ENCODE peak calls at places on chromosomes 7 and 10, in ten cellular contexts. Y is thyroid gland, U is IMR-90, P is testis, H is A549, L is body of pancreas, D is Peyer's patch, Z is endothelial cell of umbilical vein, J is NB4, O is lower leg skin. A is an unnamed sample.

GRCh38 chr10:61902448-61903183 is 1.1 kb downstream of the ARID5B start:
- DNase-seq in Y (peak; percentile 44), U (peak; percentile 61), P (peak; percentile 71), H (peak; percentile 26), L (peak; percentile 72), D (no peak), Z (peak; percentile 84), J (peak; percentile 80), O (peak; percentile 93), A (no peak)

GRCh38 chr7:4177001-4177400 is 505.1 kb upstream of the FOXK1 start:
- DNase-seq in Y (no peak), U (no peak), P (no peak), H (no peak), L (no peak), D (no peak), Z (no peak), J (no peak), O (no peak), A (no peak)

GRCh38 chr10:84924131-84924530 is 595.7 kb downstream of the CCSER2 start:
- DNase-seq in Y (no peak), U (no peak), P (no peak), H (no peak), L (no peak), D (no peak), Z (no peak), J (no peak), O (no peak), A (no peak)

GRCh38 chr10:88232029-88232895 is 350.9 kb downstream of the RNLS start:
- DNase-seq in Y (peak; percentile 72), U (no peak), P (peak; percentile 96), H (no peak), L (peak; percentile 69), D (no peak), Z (no peak), J (no peak), O (peak; percentile 86), A (no peak)

GRCh38 chr7:143013473-143013872 is 13.5 kb downstream of the OR9A2 start:
- DNase-seq in Y (peak; percentile 23), U (no peak), P (no peak), H (no peak), L (no peak), D (no peak), Z (no peak), J (no peak), O (no peak), A (no peak)

GRCh38 chr10:130072247-130072646 is 38.4 kb downstream of the C10orf143 start:
- DNase-seq in Y (no peak), U (no peak), P (no peak), H (no peak), L (no peak), D (no peak), Z (no peak), J (no peak), O (no peak), A (no peak)

GRCh38 chr10:112966191-112966855 is 16.3 kb downstream of the TCF7L2 start:
- DNase-seq in Y (no peak), U (no peak), P (no peak), H (no peak), L (no peak), D (no peak), Z (peak; percentile 28), J (no peak), O (no peak), A (no peak)

GRCh38 chr10:73641272-73642060 is at the start of gene MYOZ1:
- DNase-seq in Y (peak; percentile 51), U (no peak), P (no peak), H (no peak), L (no peak), D (no peak), Z (no peak), J (peak; percentile 46), O (no peak), A (peak; percentile 47)

DNA sequence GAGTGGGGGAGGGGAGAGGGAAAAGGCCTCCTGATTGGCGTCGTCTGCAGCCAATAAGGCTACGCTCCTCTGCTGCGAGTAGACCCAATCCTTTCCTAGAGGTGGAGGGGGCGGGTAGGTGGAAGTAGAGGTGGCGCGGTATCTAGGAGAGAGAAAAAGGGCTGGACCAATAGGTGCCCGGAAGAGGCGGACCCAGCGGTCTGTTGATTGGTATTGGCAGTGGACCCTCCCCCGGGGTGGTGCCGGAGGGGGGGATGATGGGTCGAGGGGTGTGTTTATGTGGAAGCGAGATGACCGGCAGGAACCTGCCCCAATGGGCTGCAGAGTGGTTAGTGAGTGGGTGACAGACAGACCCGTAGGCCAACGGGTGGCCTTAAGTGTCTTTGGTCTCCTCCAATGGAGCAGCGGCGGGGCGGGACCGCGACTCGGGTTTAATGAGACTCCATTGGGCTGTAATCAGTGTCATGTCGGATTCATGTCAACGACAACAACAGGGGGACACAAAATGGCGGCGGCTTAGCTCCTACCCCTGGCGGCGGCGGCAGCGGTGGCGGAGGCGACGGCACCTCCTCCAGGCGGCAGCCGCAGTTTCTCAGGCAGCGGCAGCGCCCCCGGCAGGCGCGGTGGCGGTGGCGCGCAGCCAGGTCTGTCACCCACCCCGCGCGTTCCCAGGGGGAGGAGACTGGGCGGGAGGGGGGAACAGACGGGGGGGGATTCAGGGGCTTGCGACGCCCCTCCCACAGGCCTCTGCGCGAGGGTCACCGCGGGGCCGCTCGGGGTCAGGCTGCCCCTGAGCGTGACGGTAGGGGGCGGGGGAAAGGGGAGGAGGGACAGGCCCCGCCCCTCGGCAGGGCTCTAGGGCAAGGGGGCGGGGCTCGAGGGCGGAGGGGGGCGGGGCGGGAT is at the start of gene KAT6B:
- DNase-seq in Y (peak; percentile 100), U (peak; percentile 100), P (peak; percentile 100), H (peak; percentile 99), L (peak; percentile 100), D (peak; percentile 100), Z (peak; percentile 100), J (peak; percentile 100), O (peak; percentile 100), A (peak; percentile 99)
- TF ChIP-seq POLR2A in Y (peak; percentile 82), U (peak; percentile 79), P (no peak), H (peak; percentile 50), L (peak; percentile 37), D (peak; percentile 81), Z (peak; percentile 57), J (peak; percentile 62), O (no peak), A (peak; percentile 32)

GRCh38 chr10:92714872-92715271 is 25.1 kb downstream of the HHEX start:
- DNase-seq in Y (no peak), U (no peak), P (no peak), H (no peak), L (no peak), D (no peak), Z (no peak), J (no peak), O (no peak), A (no peak)
- TF ChIP-seq POLR2A in Y (no peak), U (no peak), P (no peak), H (no peak), L (no peak), D (no peak), Z (no peak), J (no peak), O (no peak), A (no peak)

GRCh38 chr7:113085781-113086390 is 741 bp downstream of the GPR85 start:
- DNase-seq in Y (no peak), U (peak; percentile 23), P (no peak), H (no peak), L (no peak), D (no peak), Z (peak; percentile 3), J (peak; percentile 62), O (no peak), A (no peak)

GRCh38 chr7:113084499-113085172 is 2.0 kb downstream of the GPR85 start:
- DNase-seq in Y (no peak), U (no peak), P (no peak), H (no peak), L (no peak), D (no peak), Z (no peak), J (peak; percentile 71), O (no peak), A (no peak)

GRCh38 chr7:113086928-113087277 is 276 bp upstream of the GPR85 start:
- DNase-seq in Y (no peak), U (no peak), P (no peak), H (no peak), L (no peak), D (no peak), Z (peak; percentile 43), J (no peak), O (no peak), A (no peak)

GRCh38 chr7:113087278-113087998 is 811 bp upstream of the GPR85 start:
- DNase-seq in Y (no peak), U (peak; percentile 94), P (no peak), H (no peak), L (no peak), D (no peak), Z (peak; percentile 81), J (peak; percentile 94), O (no peak), A (peak; percentile 33)

DNA sequence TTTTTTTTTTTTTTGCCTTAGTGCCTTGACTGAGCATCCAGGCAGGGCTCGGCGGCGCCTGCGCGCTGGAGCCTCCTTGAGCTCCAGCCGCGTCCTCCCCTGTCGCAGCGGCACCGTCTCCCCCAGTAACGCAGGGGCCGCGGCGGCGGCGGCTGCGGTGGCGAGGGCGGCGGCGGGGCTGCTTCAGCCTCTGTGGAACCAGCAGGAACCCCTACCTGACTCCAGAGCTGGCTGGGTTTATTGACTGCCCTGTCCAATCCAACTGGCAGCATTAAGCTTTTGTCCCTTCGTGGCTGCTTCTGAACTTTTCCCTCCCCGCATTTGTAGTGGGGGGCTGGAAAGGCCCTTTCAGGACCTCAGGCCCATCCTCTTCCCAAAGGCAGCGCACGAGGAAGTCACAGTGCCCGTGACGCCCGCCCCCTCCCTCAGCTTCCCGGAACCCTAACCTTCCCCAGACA is at the start of gene GPR85:
- DNase-seq in Y (peak; percentile 57), U (peak; percentile 73), P (peak; percentile 45), H (peak; percentile 21), L (peak; percentile 61), D (peak; percentile 48), Z (peak; percentile 50), J (peak; percentile 85), O (peak; percentile 87), A (peak; percentile 32)
- TF ChIP-seq POLR2A in Y (no peak), U (no peak), P (no peak), H (no peak), L (no peak), D (no peak), Z (no peak), J (no peak), O (no peak), A (peak; percentile 21)

GRCh38 chr7:157587487-157588270 is 250.9 kb downstream of the DNAJB6 start:
- DNase-seq in Y (no peak), U (no peak), P (no peak), H (no peak), L (no peak), D (peak; percentile 9), Z (no peak), J (no peak), O (no peak), A (no peak)

GRCh38 chr7:157593541-157593940 is 256.7 kb downstream of the DNAJB6 start:
- DNase-seq in Y (no peak), U (no peak), P (no peak), H (no peak), L (no peak), D (peak; percentile 16), Z (no peak), J (no peak), O (no peak), A (no peak)

GRCh38 chr7:157589680-157590079 is 252.9 kb downstream of the DNAJB6 start:
- DNase-seq in Y (peak; percentile 25), U (no peak), P (peak; percentile 67), H (no peak), L (no peak), D (no peak), Z (no peak), J (no peak), O (no peak), A (no peak)

GRCh38 chr7:157588271-157588589 is 251.4 kb downstream of the DNAJB6 start:
- DNase-seq in Y (no peak), U (no peak), P (no peak), H (no peak), L (no peak), D (peak; percentile 21), Z (no peak), J (no peak), O (no peak), A (no peak)

DNA sequence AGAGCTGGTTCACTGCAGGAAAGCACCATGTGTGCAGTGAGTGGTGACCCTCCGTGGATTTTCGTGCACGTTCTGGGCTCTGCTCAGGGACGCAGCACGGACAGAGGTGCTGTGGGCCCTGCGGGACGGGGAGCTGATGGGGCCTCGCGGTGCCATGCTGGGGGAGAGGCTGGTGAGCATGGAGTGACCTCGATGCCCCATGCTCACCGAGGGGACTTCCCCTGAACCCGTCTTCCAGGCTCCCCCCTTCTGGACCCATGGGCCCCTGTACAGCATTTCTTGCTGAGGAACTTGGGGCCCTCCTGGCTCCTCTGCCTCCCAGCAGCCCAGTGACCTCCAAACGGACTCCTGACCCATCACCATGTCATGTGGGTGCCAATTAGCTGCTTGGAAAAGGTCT is 253.7 kb downstream of the DNAJB6 start:
- DNase-seq in Y (no peak), U (no peak), P (no peak), H (no peak), L (no peak), D (peak; percentile 6), Z (no peak), J (no peak), O (no peak), A (no peak)
- TF ChIP-seq POLR2A in Y (no peak), U (no peak), P (no peak), H (no peak), L (no peak), D (no peak), Z (no peak), J (no peak), O (no peak), A (no peak)

A was measured in H54.